ENCODE peak calls at places on chromosome 9, in seven cellular contexts. Q, P, X, L, I, M and V are unnamed samples.

GRCh38 chr9:31034311-31034710 is 1350.1 kb upstream of the ACO1 start:
- DNase-seq in Q (no peak), P (no peak), X (no peak), L (no peak), I (no peak), M (no peak), V (no peak)

GRCh38 chr9:133768859-133769510 is 30.8 kb upstream of the SARDH start:
- DNase-seq in Q (no peak), P (peak; percentile 82), X (no peak), L (no peak), I (no peak), M (peak; percentile 23), V (peak; percentile 86)

GRCh38 chr9:133124123-133124948 is 3.3 kb upstream of the RALGDS start:
- DNase-seq in Q (no peak), P (no peak), X (no peak), L (no peak), I (no peak), M (no peak), V (no peak)

GRCh38 chr9:114633452-114634089 is 22.5 kb downstream of the TMEM268 start:
- DNase-seq in Q (no peak), P (no peak), X (no peak), L (no peak), I (no peak), M (no peak), V (no peak)

GRCh38 chr9:123997665-123998277 is 13.8 kb upstream of the LHX2 start:
- DNase-seq in Q (no peak), P (peak; percentile 54), X (peak; percentile 19), L (no peak), I (no peak), M (peak; percentile 43), V (peak; percentile 16)

GRCh38 chr9:97562542-97562941 is 61.1 kb downstream of the TMOD1 start:
- DNase-seq in Q (no peak), P (no peak), X (no peak), L (no peak), I (no peak), M (no peak), V (no peak)

GRCh38 chr9:129262261-129262660 is 84.2 kb upstream of the IER5L start:
- DNase-seq in Q (no peak), P (no peak), X (no peak), L (no peak), I (no peak), M (no peak), V (peak; percentile 87)

GRCh38 chr9:109101810-109102209 is 17.9 kb downstream of the TMEM245 start:
- DNase-seq in Q (no peak), P (no peak), X (peak; percentile 84), L (peak; percentile 76), I (no peak), M (peak; percentile 60), V (no peak)

GRCh38 chr9:33476503-33476902 is 2.8 kb upstream of the NOL6 start:
- DNase-seq in Q (no peak), P (no peak), X (no peak), L (no peak), I (no peak), M (no peak), V (no peak)

GRCh38 chr9:19174127-19174921 is 47.0 kb upstream of the PLIN2 start:
- DNase-seq in Q (peak; percentile 20), P (peak; percentile 38), X (peak; percentile 93), L (peak; percentile 97), I (no peak), M (peak; percentile 95), V (peak; percentile 61)

GRCh38 chr9:115651456-115651855 is 502.1 kb upstream of the PAPPA start:
- DNase-seq in Q (no peak), P (no peak), X (peak; percentile 34), L (no peak), I (no peak), M (no peak), V (no peak)

DNA sequence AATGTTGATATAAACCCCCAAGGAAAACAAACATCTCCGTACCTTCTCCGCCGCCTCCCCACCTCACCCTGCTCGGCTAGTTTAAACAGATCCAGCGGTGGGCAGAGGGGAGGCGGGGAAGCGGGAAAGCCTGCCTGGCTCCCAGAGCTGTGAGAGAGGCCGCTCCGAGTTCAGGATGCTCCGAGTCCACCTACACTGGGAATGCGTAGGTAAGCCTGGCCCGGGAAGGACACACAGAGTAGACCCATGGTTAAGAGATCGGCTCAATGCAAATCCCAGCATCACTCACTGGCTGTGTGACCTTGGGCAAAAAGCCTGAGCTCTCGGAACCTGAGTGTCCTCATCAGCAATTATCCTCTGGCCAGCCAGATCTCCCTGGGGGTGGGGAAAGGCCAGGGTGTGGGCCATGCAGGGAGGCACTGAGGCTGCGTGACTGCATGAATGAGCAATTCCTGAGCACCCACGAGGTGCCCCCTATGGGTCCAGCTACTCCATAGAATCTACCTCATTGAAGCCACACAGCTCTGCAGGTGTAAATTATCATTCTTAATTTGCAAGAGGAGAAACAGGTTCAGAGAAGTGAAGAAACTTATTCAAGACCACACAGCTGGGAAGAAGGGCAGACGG is 30.5 kb upstream of the LMX1B start:
- DNase-seq in Q (no peak), P (no peak), X (no peak), L (no peak), I (no peak), M (no peak), V (no peak)
- H3K23ac ChIP-seq in Q (no peak overlapping the region), P (no peak overlapping the region), X (no peak overlapping the region), L (no peak overlapping the region), I (no peak overlapping the region), M (no peak overlapping the region), V (no peak overlapping the region)

DNA sequence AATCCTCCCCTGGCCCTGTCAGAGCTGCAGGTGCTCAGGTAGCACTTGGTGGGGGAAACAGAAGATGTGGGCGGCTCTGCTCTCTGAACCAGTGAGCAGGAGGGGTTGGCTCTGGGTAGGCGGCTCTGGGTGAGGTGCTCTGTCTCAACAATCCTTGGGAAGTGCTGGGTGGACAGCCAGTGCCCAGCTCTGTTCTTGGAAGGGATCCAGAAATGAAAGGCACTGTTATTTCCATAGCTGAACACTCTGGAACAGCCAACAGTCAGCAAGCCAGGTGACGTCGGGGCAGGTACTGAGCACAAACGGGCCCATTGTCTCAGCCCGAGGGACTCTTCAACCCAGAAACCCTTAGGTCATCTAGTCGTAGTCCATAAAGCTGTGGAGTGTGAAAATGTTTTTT is 36.3 kb downstream of the OLFM1 start:
- DNase-seq in Q (no peak), P (no peak), X (no peak), L (no peak), I (no peak), M (no peak), V (no peak)
- H3K23ac ChIP-seq in Q (no peak overlapping the region), P (no peak overlapping the region), X (no peak overlapping the region), L (no peak overlapping the region), I (no peak overlapping the region), M (no peak overlapping the region), V (no peak overlapping the region)

GRCh38 chr9:135196474-135196873 is 109.0 kb downstream of the OLFM1 start:
- DNase-seq in Q (no peak), P (no peak), X (no peak), L (no peak), I (no peak), M (no peak), V (no peak)
- H3K23ac ChIP-seq in Q (no peak overlapping the region), P (no peak overlapping the region), X (no peak overlapping the region), L (no peak overlapping the region), I (no peak overlapping the region), M (no peak overlapping the region), V (no peak overlapping the region)

GRCh38 chr9:92484563-92484962 is 2.3 kb upstream of the ASPN start:
- DNase-seq in Q (no peak), P (no peak), X (no peak), L (peak; percentile 41), I (no peak), M (no peak), V (no peak)
- H3K23ac ChIP-seq in Q (no peak overlapping the region), P (no peak overlapping the region), X (no peak overlapping the region), L (peak overlapping the region; percentile 96), I (no peak overlapping the region), M (no peak overlapping the region), V (no peak overlapping the region)

DNA sequence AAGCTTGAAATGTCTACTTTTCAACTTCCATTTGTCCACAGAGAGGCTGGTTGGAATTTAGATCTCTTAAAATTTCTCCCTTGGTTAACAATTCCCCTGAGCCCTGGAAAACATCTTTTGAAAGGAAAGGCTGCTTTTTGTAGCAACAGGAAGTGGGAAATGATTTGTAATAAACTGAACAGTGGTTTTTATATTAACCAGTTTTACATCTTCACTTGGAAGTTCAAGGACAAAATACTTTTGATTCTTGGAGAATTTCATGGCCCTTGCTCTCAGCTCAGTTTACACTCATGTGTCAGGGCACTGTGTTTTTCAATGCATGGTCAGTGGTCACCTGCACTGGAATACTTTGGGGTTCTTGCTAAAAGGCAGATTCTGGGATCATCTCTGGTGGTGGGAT is 9.9 kb downstream of the MLANA start:
- DNase-seq in Q (no peak), P (no peak), X (no peak), L (no peak), I (no peak), M (no peak), V (no peak)
- H3K23ac ChIP-seq in Q (no peak overlapping the region), P (no peak overlapping the region), X (no peak overlapping the region), L (no peak overlapping the region), I (no peak overlapping the region), M (no peak overlapping the region), V (no peak overlapping the region)

DNA sequence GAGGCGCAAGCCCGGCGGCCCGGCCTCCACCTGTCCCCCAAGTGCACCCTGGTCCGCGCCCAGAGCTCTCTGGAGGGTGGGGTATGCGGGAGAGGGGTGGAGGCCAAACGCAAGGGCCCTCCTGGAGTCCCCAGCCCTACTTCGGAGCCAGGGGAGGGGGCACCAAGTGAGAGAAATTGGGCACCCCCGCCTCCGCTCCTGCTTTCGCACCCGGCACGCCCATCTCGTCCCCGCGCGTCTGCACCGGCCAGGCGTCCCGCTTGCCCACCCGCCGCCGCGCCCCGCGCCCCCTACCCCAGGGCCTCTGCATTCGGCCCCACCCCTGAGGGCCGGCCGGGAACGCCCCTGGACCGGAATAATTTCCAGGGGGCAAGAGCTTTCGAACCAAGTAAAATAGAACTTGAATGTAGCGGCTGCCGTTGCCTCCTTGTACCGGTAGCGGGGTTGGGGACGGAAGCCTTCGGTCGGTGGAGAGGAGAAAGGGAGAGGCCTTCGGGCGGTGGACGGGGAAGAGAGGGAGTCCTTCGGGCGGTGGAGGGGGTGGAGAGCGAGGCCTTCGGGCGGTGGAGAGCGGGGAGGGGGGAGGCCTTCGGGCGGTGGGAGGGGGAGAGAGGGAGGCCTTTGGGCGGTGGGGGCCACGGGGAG is 694 bp upstream of the PHPT1 start:
- DNase-seq in Q (peak; percentile 27), P (no peak), X (no peak), L (no peak), I (no peak), M (peak; percentile 42), V (peak; percentile 53)
- H3K23ac ChIP-seq in Q (peak overlapping the region; percentile 99), P (no peak overlapping the region), X (peak overlapping the region; percentile 95), L (peak overlapping the region; percentile 92), I (no peak overlapping the region), M (no peak overlapping the region), V (peak overlapping the region; percentile 80)